ENCODE peak calls at places on chromosome 15, in four cellular contexts. One of them, this sample, is unnamed.

GRCh38 chr15:70509282-70510272 is 253.8 kb downstream of the UACA start:
- DNase-seq in foreskin fibroblast: no peak
- DNase-seq in astrocyte of the cerebellum: no peak
- DNase-seq in astrocyte: no peak
- DNase-seq in this sample: no peak

GRCh38 chr15:47331796-47332480 is 385.4 kb upstream of the SEMA6D start:
- DNase-seq in foreskin fibroblast: peak
- DNase-seq in astrocyte of the cerebellum: peak
- DNase-seq in astrocyte: peak
- DNase-seq in this sample: no peak

GRCh38 chr15:55289011-55289572 is 521 bp downstream of the RAB27A start:
- DNase-seq in foreskin fibroblast: no peak
- DNase-seq in astrocyte of the cerebellum: no peak
- DNase-seq in astrocyte: peak
- DNase-seq in this sample: no peak

GRCh38 chr15:32685576-32685975 is 32.2 kb upstream of the GREM1 start:
- DNase-seq in astrocyte of the cerebellum: no peak
- DNase-seq in astrocyte: peak
- DNase-seq in foreskin fibroblast: no peak
- DNase-seq in this sample: no peak

GRCh38 chr15:72934006-72934405 is 118.3 kb upstream of the NEO1 start:
- DNase-seq in astrocyte of the cerebellum: no peak
- DNase-seq in astrocyte: peak
- DNase-seq in foreskin fibroblast: no peak
- DNase-seq in this sample: peak

GRCh38 chr15:57820119-57820518 is 113.6 kb downstream of the POLR2M start:
- DNase-seq in foreskin fibroblast: peak
- DNase-seq in astrocyte of the cerebellum: no peak
- DNase-seq in astrocyte: peak
- DNase-seq in this sample: no peak

GRCh38 chr15:96457852-96458251 is 127.4 kb downstream of the NR2F2 start:
- DNase-seq in astrocyte of the cerebellum: no peak
- DNase-seq in foreskin fibroblast: no peak
- DNase-seq in astrocyte: no peak
- DNase-seq in this sample: no peak

GRCh38 chr15:85318048-85318731 is 62.2 kb upstream of the AKAP13 start:
- DNase-seq in astrocyte of the cerebellum: peak
- DNase-seq in foreskin fibroblast: peak
- DNase-seq in astrocyte: peak
- DNase-seq in this sample: no peak

GRCh38 chr15:31004220-31004733 is 12.8 kb upstream of the MTMR10 start:
- DNase-seq in astrocyte of the cerebellum: peak
- DNase-seq in foreskin fibroblast: no peak
- DNase-seq in astrocyte: no peak
- DNase-seq in this sample: no peak

GRCh38 chr15:87477759-87478687 is 778.5 kb downstream of the NTRK3 start:
- DNase-seq in astrocyte: peak
- DNase-seq in foreskin fibroblast: peak
- DNase-seq in astrocyte of the cerebellum: peak
- DNase-seq in this sample: no peak

GRCh38 chr15:87478688-87479072 is 777.9 kb downstream of the NTRK3 start:
- DNase-seq in foreskin fibroblast: no peak
- DNase-seq in astrocyte of the cerebellum: no peak
- DNase-seq in astrocyte: no peak
- DNase-seq in this sample: no peak

DNA sequence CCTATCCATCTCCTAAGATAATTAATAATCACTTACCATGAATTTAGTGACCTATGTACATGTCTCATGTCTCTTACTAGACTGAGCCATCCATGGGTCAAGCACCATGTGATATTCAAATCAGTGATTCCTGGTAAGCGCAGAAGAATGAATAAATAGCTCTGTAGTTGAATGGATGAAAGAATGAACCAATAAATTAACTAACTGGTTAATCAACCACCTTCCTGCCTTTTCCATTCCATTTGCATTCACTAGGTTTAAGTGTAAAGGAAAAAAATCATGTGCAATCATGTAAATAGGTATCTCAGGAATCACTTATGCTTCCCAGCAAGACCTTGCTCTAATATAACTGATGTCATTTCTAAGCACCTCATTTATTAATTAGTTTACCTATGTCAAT is 779.5 kb downstream of the NTRK3 start:
- DNase-seq in foreskin fibroblast: no peak
- DNase-seq in astrocyte: no peak
- DNase-seq in astrocyte of the cerebellum: no peak
- DNase-seq in this sample: no peak
- H3K4me3 ChIP-seq in foreskin fibroblast: no peak
- H3K4me3 ChIP-seq in astrocyte: no peak
- H3K4me3 ChIP-seq in astrocyte of the cerebellum: no peak
- H3K4me3 ChIP-seq in this sample: no peak

GRCh38 chr15:43824302-43825246 is at the start of gene MFAP1:
- DNase-seq in foreskin fibroblast: peak
- DNase-seq in astrocyte: peak
- DNase-seq in astrocyte of the cerebellum: peak
- DNase-seq in this sample: peak
- H3K4me3 ChIP-seq in foreskin fibroblast: peak
- H3K4me3 ChIP-seq in astrocyte: peak
- H3K4me3 ChIP-seq in astrocyte of the cerebellum: peak
- H3K4me3 ChIP-seq in this sample: peak

GRCh38 chr15:88622605-88622975 is 1.4 kb downstream of the AEN start:
- DNase-seq in astrocyte of the cerebellum: no peak
- DNase-seq in foreskin fibroblast: no peak
- DNase-seq in astrocyte: no peak
- DNase-seq in this sample: no peak
- H3K4me3 ChIP-seq in astrocyte of the cerebellum: peak
- H3K4me3 ChIP-seq in foreskin fibroblast: peak
- H3K4me3 ChIP-seq in astrocyte: peak
- H3K4me3 ChIP-seq in this sample: peak

GRCh38 chr15:64779024-64779423 is 3.6 kb upstream of the RBPMS2 start:
- DNase-seq in astrocyte: no peak
- DNase-seq in astrocyte of the cerebellum: no peak
- DNase-seq in foreskin fibroblast: no peak
- DNase-seq in this sample: no peak

GRCh38 chr15:64782751-64783150 is 7.4 kb upstream of the RBPMS2 start:
- DNase-seq in astrocyte of the cerebellum: no peak
- DNase-seq in astrocyte: no peak
- DNase-seq in foreskin fibroblast: no peak
- DNase-seq in this sample: no peak

GRCh38 chr15:64781299-64781698 is 5.9 kb upstream of the RBPMS2 start:
- DNase-seq in astrocyte of the cerebellum: no peak
- DNase-seq in astrocyte: no peak
- DNase-seq in foreskin fibroblast: no peak
- DNase-seq in this sample: no peak

GRCh38 chr15:64780600-64781156 is 5.3 kb upstream of the RBPMS2 start:
- DNase-seq in astrocyte of the cerebellum: no peak
- DNase-seq in foreskin fibroblast: no peak
- DNase-seq in astrocyte: no peak
- DNase-seq in this sample: no peak

GRCh38 chr15:64779630-64780029 is 4.2 kb upstream of the RBPMS2 start:
- DNase-seq in foreskin fibroblast: no peak
- DNase-seq in astrocyte of the cerebellum: no peak
- DNase-seq in astrocyte: no peak
- DNase-seq in this sample: no peak
- H3K4me3 ChIP-seq in foreskin fibroblast: no peak
- H3K4me3 ChIP-seq in astrocyte of the cerebellum: no peak
- H3K4me3 ChIP-seq in astrocyte: no peak
- H3K4me3 ChIP-seq in this sample: no peak

DNA sequence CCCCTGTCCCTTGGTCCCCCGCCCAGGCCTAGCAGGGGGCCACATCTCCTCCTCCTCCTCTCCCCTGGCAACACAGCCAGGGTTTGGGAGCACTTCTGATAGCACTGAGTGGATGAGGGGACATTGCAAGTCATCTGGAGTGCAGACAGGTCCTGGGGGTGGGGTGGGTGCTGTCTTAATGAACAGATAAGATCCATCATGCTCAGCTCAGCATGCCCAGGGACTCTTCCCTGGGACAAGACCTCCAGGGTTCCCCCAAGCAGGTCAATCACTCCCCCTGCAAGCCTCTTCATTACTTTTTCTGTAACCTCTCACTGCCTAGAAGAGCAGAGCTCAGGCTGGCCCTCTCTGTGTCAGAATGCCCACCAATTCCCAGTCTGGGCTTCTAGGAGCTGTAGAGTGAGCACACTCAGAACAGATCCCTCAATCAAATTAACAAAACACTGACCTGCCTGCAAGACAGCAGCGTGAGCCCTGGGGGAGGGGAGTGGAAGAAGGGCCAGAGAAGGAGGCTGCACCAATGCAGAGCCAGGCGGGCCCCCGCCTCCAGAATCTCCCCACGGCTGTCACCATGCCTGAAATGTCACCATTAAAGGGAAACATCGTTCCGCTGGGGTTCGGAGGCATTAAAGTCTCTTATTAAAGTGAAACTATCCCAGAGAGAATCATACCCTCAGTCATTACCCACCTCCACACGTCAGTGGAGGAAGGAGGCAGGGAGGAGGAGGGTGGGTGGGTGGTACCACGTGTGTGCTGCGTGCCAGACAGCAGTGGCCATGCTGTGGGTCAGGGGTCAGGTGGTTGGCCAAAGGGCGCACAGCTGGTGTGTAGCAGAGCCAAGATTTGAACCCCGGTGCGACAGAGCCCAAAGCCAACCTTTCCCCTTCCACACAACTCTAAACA is 114.7 kb upstream of the LINGO1 start:
- DNase-seq in astrocyte of the cerebellum: no peak
- DNase-seq in astrocyte: no peak
- DNase-seq in foreskin fibroblast: no peak
- DNase-seq in this sample: no peak
- H3K4me3 ChIP-seq in astrocyte of the cerebellum: no peak
- H3K4me3 ChIP-seq in astrocyte: no peak
- H3K4me3 ChIP-seq in foreskin fibroblast: no peak
- H3K4me3 ChIP-seq in this sample: no peak

GRCh38 chr15:56371495-56372147 is 6.4 kb downstream of the TEX9 start:
- DNase-seq in astrocyte of the cerebellum: no peak
- DNase-seq in foreskin fibroblast: no peak
- DNase-seq in astrocyte: no peak
- DNase-seq in this sample: no peak

GRCh38 chr15:56369234-56369633 is 4.0 kb downstream of the TEX9 start:
- DNase-seq in foreskin fibroblast: no peak
- DNase-seq in astrocyte: no peak
- DNase-seq in astrocyte of the cerebellum: no peak
- DNase-seq in this sample: no peak

GRCh38 chr15:56366211-56366610 is 985 bp downstream of the TEX9 start:
- DNase-seq in astrocyte of the cerebellum: no peak
- DNase-seq in foreskin fibroblast: no peak
- DNase-seq in astrocyte: no peak
- DNase-seq in this sample: no peak

GRCh38 chr15:56365075-56365711 is at the start of gene TEX9:
- DNase-seq in astrocyte of the cerebellum: peak
- DNase-seq in astrocyte: peak
- DNase-seq in foreskin fibroblast: peak
- DNase-seq in this sample: peak

DNA sequence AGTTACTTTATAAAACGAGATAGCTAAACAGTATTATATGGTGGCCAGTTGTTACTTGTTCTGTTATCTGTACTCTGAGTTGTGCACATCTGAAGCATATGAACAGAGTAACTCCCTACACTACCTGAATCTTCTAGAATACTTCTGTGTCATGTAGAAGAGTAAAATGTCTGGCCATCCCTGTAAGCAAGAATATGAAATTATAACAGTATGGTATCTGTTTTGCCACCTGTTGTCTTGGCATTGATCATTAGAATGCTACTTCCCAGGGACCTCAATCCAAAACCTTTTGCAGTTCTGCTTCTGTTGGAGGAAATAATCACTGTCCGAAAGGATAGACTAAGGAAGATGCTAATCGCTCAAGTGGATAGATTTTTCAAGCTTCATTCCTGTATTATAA is 1.9 kb downstream of the TEX9 start:
- DNase-seq in foreskin fibroblast: no peak
- DNase-seq in astrocyte of the cerebellum: no peak
- DNase-seq in astrocyte: no peak
- DNase-seq in this sample: no peak
- H3K4me3 ChIP-seq in foreskin fibroblast: no peak
- H3K4me3 ChIP-seq in astrocyte of the cerebellum: no peak
- H3K4me3 ChIP-seq in astrocyte: no peak
- H3K4me3 ChIP-seq in this sample: no peak

This sample was measured in Jurkat, Clone E6-1.